ENCODE peak calls at places on chromosome 13, in six cellular contexts. I is esophagus squamous epithelium; W is effector memory CD4-positive, alpha-beta T cell; B is CD4-positive, alpha-beta memory T cell; T is SK-N-SH; F is GM23338. Z is an unnamed sample. For H3K4me1, H3K27me3 and H3K36me3, the result is how much of the 10 kb centered on the place peaks cover.

GRCh38 chr13:37889102-37889501 is 19.5 kb upstream of the TRPC4 start:
- DNase-seq in I (no peak), W (no peak), B (no peak), T (no peak), F (no peak), Z (no peak)

GRCh38 chr13:78190296-78190695 is 271.7 kb upstream of the EDNRB start:
- DNase-seq in I (no peak), W (no peak), B (no peak), T (no peak), F (no peak), Z (no peak)

GRCh38 chr13:79799049-79799448 is 318.1 kb downstream of the NDFIP2 start:
- DNase-seq in I (no peak), W (no peak), B (no peak), T (peak), F (no peak), Z (no peak)

GRCh38 chr13:26693749-26694463 is 66.7 kb downstream of the GPR12 start:
- DNase-seq in I (no peak), W (no peak), B (no peak), T (no peak), F (peak), Z (no peak)

GRCh38 chr13:37914781-37915391 is 45.3 kb upstream of the TRPC4 start:
- DNase-seq in I (no peak), W (no peak), B (no peak), T (no peak), F (peak), Z (no peak)

GRCh38 chr13:77026255-77026782 is 640 bp downstream of the FBXL3 start:
- DNase-seq in I (peak), W (peak), B (peak), T (peak), F (peak), Z (no peak)

GRCh38 chr13:76980075-76980718 is 11.7 kb upstream of the CLN5 start:
- DNase-seq in I (no peak), W (peak), B (peak), T (peak), F (peak), Z (no peak)

GRCh38 chr13:61255035-61255796 is 160.4 kb downstream of the PCDH20 start:
- DNase-seq in I (no peak), W (no peak), B (no peak), T (no peak), F (peak), Z (no peak)

GRCh38 chr13:106455777-106456176 is 79.7 kb downstream of the EFNB2 start:
- DNase-seq in I (no peak), W (no peak), B (no peak), T (no peak), F (no peak), Z (no peak)

GRCh38 chr13:100173203-100173602 is 84.3 kb downstream of the PCCA start:
- DNase-seq in I (no peak), W (no peak), B (no peak), T (no peak), F (no peak), Z (no peak)

GRCh38 chr13:63351533-63351932 is 1935.9 kb upstream of the PCDH20 start:
- DNase-seq in I (no peak), W (no peak), B (no peak), T (no peak), F (no peak), Z (no peak)

GRCh38 chr13:94030415-94031119 is 448.9 kb downstream of the DCT start:
- DNase-seq in I (no peak), W (no peak), B (no peak), T (no peak), F (no peak), Z (no peak)

GRCh38 chr13:34128661-34129060 is 310.7 kb downstream of the RFC3 start:
- DNase-seq in I (no peak), W (no peak), B (no peak), T (no peak), F (no peak), Z (no peak)

GRCh38 chr13:100541882-100542545 is 46.6 kb downstream of the GGACT start:
- DNase-seq in I (no peak), W (no peak), B (no peak), T (no peak), F (no peak), Z (no peak)

GRCh38 chr13:40439928-40440327 is 226.5 kb downstream of the FOXO1 start:
- DNase-seq in I (no peak), W (no peak), B (no peak), T (no peak), F (no peak), Z (no peak)

GRCh38 chr13:40442191-40442590 is 224.2 kb downstream of the FOXO1 start:
- DNase-seq in I (no peak), W (no peak), B (no peak), T (no peak), F (no peak), Z (no peak)

GRCh38 chr13:40438022-40438692 is 228.3 kb downstream of the FOXO1 start:
- DNase-seq in I (no peak), W (no peak), B (peak), T (no peak), F (no peak), Z (no peak)

GRCh38 chr13:40440990-40441820 is 225.2 kb downstream of the FOXO1 start:
- DNase-seq in I (no peak), W (no peak), B (no peak), T (peak), F (no peak), Z (no peak)

DNA sequence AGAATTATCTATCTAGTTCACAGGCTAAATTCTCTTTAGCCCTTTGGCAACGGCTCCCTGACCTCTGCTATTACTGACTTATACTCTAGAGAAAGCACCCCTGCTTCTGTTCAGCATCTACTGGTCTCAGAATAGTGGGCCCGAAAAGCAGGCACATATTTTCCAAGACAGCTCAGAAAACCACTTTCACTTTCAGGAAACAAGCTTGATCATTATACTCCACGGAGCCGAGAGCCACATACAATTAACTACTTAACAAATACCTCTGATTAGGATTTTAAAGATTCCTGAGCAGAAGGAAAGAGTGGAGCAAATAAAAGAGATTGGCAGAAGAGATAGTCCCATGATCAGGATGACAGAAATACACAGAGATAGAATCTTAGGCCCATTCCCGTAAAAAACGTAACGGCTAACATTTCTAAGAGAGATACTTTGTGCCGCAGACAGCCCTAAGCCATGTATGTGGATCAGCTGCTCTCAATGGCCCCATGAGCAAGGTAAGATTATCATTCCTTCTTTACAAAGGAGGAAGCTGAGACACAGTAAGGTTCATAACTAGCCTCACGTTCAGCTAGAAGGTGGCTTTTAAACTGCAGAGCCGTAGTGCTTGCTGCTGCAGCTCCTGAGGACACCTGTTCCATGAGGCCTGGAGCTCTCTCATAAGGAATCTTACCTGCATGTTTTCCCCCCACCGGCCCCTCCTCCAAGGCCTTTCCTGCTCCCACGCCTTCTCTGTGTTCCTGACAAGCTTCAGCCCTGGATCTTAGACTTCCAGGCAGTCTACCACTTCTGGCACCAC is 227.2 kb downstream of the FOXO1 start:
- DNase-seq in I (no peak), W (no peak), B (peak), T (no peak), F (no peak), Z (no peak)
- H3K4me1 ChIP-seq in I (under half), W (under half), B (under half), T (under half), F (under half), Z (under half)

DNA sequence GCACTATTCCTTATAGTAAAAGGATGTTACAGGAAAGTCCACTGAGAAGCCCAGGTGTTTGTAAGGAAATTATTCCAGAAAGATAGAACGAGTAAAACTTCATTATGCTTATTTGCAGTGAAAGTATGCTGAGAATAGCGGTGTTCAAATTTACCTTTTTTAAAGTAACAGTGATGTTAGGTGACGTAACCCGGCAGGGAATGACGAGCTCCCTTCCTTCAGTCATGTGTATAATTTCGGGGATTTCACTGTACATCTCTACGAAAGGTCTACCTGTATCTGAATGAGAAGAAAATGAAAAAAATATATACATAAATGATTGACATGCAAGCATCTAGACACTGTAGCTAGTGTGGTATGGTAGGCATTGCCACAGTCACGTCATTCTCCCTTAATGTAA is 56.9 kb downstream of the FLT1 start:
- DNase-seq in I (no peak), W (no peak), B (no peak), T (no peak), F (no peak), Z (no peak)
- H3K27me3 ChIP-seq in I (under half), W (under half), B (under half), T (half or more), F (under half), Z (under half)

GRCh38 chr13:113979791-113980471 is 6.1 kb upstream of the C13orf46 start:
- DNase-seq in I (no peak), W (no peak), B (no peak), T (no peak), F (no peak), Z (no peak)

GRCh38 chr13:113978741-113979481 is 5.0 kb upstream of the C13orf46 start:
- DNase-seq in I (no peak), W (no peak), B (no peak), T (no peak), F (no peak), Z (no peak)

GRCh38 chr13:113976711-113977684 is 3.1 kb upstream of the C13orf46 start:
- DNase-seq in I (no peak), W (no peak), B (no peak), T (no peak), F (no peak), Z (no peak)

GRCh38 chr13:113975416-113975815 is 1.5 kb upstream of the C13orf46 start:
- DNase-seq in I (no peak), W (no peak), B (no peak), T (no peak), F (no peak), Z (no peak)

DNA sequence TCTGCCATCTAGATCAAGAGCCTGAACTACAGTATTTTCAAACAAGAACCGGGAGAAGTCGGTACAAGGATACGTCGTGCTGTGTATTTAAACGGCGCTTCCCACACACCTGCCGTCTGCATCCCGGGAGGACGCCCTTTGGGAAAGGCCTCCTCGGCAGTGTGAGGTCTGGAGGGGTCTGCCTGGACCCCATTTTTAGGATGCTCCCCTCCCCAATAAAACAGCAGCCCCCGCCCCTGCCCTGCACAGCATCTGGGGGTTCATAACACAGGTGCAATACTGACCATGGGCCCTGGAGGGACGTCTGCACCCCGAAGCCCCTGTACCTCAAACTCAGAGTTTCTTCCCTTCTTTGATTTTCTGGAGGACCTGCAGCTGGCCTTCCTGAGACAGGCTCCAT is 4.1 kb upstream of the C13orf46 start:
- DNase-seq in I (no peak), W (no peak), B (no peak), T (no peak), F (no peak), Z (no peak)
- H3K36me3 ChIP-seq in I (half or more), W (half or more), B (half or more), T (under half), F (under half), Z (under half)

GRCh38 chr13:48404952-48405351 is 8.0 kb downstream of the LPAR6 start:
- DNase-seq in I (no peak), W (no peak), B (no peak), T (no peak), F (no peak), Z (no peak)

GRCh38 chr13:48401480-48401879 is 11.4 kb downstream of the LPAR6 start:
- DNase-seq in I (no peak), W (no peak), B (peak), T (no peak), F (no peak), Z (no peak)

GRCh38 chr13:48403929-48404328 is 9.0 kb downstream of the LPAR6 start:
- DNase-seq in I (no peak), W (no peak), B (no peak), T (no peak), F (no peak), Z (no peak)

GRCh38 chr13:48402325-48402962 is 10.5 kb downstream of the LPAR6 start:
- DNase-seq in I (no peak), W (no peak), B (no peak), T (no peak), F (no peak), Z (no peak)

DNA sequence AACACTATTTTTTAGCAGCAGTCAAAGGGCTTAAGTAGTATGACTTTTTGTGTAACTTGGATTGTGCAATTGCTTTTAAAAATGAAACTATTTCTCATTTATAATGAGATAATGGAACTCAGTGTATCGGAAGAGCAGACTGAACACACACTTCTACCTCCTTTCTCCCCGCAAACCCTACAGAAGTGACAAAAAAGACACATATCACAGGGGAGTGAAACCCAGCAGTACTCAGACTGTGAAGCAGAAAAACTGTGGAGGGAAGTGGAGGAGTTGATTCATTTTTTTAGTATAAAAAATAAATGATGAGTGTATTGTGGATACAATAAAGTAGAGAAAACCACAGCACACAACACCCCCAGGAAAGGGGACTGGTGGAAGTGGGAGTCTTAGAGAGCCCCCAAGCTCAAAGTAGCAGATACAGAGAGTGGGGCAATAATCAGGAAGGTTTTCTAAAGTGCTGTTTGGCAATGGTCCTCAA is 9.7 kb downstream of the LPAR6 start:
- DNase-seq in I (no peak), W (no peak), B (peak), T (no peak), F (no peak), Z (no peak)
- H3K4me1 ChIP-seq in I (under half), W (under half), B (half or more), T (under half), F (under half), Z (under half)

GRCh38 chr13:42040730-42041016 is 7.8 kb upstream of the DGKH start:
- DNase-seq in I (no peak), W (no peak), B (no peak), T (no peak), F (no peak), Z (no peak)

GRCh38 chr13:42041017-42041683 is 7.3 kb upstream of the DGKH start:
- DNase-seq in I (no peak), W (no peak), B (peak), T (peak), F (peak), Z (no peak)

GRCh38 chr13:42039946-42040729 is 8.3 kb upstream of the DGKH start:
- DNase-seq in I (peak), W (peak), B (peak), T (peak), F (peak), Z (no peak)

GRCh38 chr13:42038661-42039456 is 9.6 kb upstream of the DGKH start:
- DNase-seq in I (no peak), W (no peak), B (no peak), T (no peak), F (no peak), Z (no peak)

GRCh38 chr13:42039457-42039945 is 8.9 kb upstream of the DGKH start:
- DNase-seq in I (no peak), W (no peak), B (no peak), T (peak), F (no peak), Z (no peak)
- H3K27me3 ChIP-seq in I (under half), W (under half), B (under half), T (under half), F (half or more), Z (under half)

GRCh38 chr13:112809332-112810310 is 119.8 kb downstream of the ATP11A start:
- DNase-seq in I (no peak), W (no peak), B (no peak), T (no peak), F (no peak), Z (no peak)
- H3K36me3 ChIP-seq in I (half or more), W (under half), B (under half), T (under half), F (under half), Z (under half)

GRCh38 chr13:97239306-97239705 is 17.2 kb downstream of the MBNL2 start:
- DNase-seq in I (no peak), W (no peak), B (no peak), T (no peak), F (no peak), Z (no peak)
- H3K4me1 ChIP-seq in I (under half), W (under half), B (half or more), T (under half), F (under half), Z (under half)

GRCh38 chr13:31107109-31107508 is 54.6 kb downstream of the HSPH1 start:
- DNase-seq in I (no peak), W (no peak), B (no peak), T (peak), F (no peak), Z (no peak)
- H3K27me3 ChIP-seq in I (under half), W (under half), B (under half), T (under half), F (under half), Z (under half)

GRCh38 chr13:49998714-49999624 is 2.1 kb downstream of the TRIM13 start:
- DNase-seq in I (no peak), W (no peak), B (no peak), T (no peak), F (peak), Z (peak)

GRCh38 chr13:49996166-49996915 is 501 bp upstream of the TRIM13 start:
- DNase-seq in I (peak), W (peak), B (peak), T (peak), F (peak), Z (no peak)

GRCh38 chr13:49995535-49996165 is 1.2 kb upstream of the TRIM13 start:
- DNase-seq in I (no peak), W (no peak), B (no peak), T (peak), F (peak), Z (no peak)

GRCh38 chr13:49996951-49997895 is at the start of gene TRIM13:
- DNase-seq in I (peak), W (peak), B (peak), T (peak), F (peak), Z (peak)

GRCh38 chr13:49997935-49998334 is 1.1 kb downstream of the TRIM13 start:
- DNase-seq in I (no peak), W (no peak), B (no peak), T (no peak), F (peak), Z (no peak)
- H3K36me3 ChIP-seq in I (under half), W (under half), B (under half), T (under half), F (under half), Z (under half)

GRCh38 chr13:35479691-35480090 is 3.2 kb upstream of the MAB21L1 start:
- DNase-seq in I (no peak), W (no peak), B (no peak), T (no peak), F (no peak), Z (no peak)

GRCh38 chr13:35478384-35479222 is 2.1 kb upstream of the MAB21L1 start:
- DNase-seq in I (no peak), W (no peak), B (no peak), T (peak), F (peak), Z (no peak)

GRCh38 chr13:35479223-35479536 is 2.7 kb upstream of the MAB21L1 start:
- DNase-seq in I (no peak), W (no peak), B (no peak), T (peak), F (peak), Z (no peak)

GRCh38 chr13:35484384-35484783 is 7.9 kb upstream of the MAB21L1 start:
- DNase-seq in I (no peak), W (no peak), B (no peak), T (no peak), F (no peak), Z (no peak)

DNA sequence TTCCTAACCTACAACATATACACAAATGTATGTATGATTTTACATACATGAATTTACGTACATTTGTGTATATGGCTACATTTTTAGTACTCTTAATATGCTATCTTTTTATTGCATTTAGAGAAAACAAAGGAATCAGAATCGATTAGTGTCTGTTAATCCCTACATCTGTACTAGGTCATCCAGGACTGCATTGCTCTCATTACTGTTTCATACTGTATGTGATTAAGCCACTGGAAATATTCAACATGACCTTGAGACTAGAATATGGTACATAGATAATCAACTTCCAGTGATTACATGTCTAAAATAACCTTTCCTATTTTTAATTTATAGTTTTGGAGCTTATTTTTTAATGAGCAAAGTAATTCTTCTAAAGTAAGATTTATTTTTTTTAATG is 5.3 kb upstream of the MAB21L1 start:
- DNase-seq in I (no peak), W (no peak), B (no peak), T (no peak), F (no peak), Z (no peak)
- H3K4me1 ChIP-seq in I (under half), W (under half), B (under half), T (under half), F (under half), Z (under half)